ENCODE peak calls at places on chromosomes 1 and 21, in seven cellular contexts. W, X, V, K, S, O and F are unnamed samples.
A peak's percentile ranks its signal among the peaks of the same experiment; 100 is the strongest.

GRCh38 chr1:145720878-145721671 is 1.8 kb downstream of the CD160 start:
- DNase-seq in W (peak; percentile 34), X (peak; percentile 78), V (peak; percentile 51), K (peak; percentile 22), S (peak; percentile 54), O (no peak), F (no peak)

GRCh38 chr21:27759091-27759659 is 792.3 kb upstream of the ADAMTS5 start:
- DNase-seq in W (peak; percentile 26), X (peak; percentile 0), V (no peak), K (no peak), S (no peak), O (no peak), F (peak; percentile 55)

GRCh38 chr21:35345954-35346353 is 296.9 kb upstream of the RUNX1 start:
- DNase-seq in W (no peak), X (no peak), V (no peak), K (peak; percentile 45), S (no peak), O (no peak), F (no peak)

GRCh38 chr1:17979815-17980214 is 127.8 kb upstream of the IGSF21 start:
- DNase-seq in W (no peak), X (no peak), V (no peak), K (no peak), S (no peak), O (no peak), F (no peak)

GRCh38 chr1:36008546-36009197 is 75.2 kb upstream of the TEKT2 start:
- DNase-seq in W (no peak), X (no peak), V (no peak), K (peak; percentile 87), S (peak; percentile 72), O (peak; percentile 2), F (no peak)

GRCh38 chr21:33205476-33205875 is 24.3 kb upstream of the IFNAR2 start:
- DNase-seq in W (no peak), X (no peak), V (no peak), K (no peak), S (no peak), O (no peak), F (no peak)

GRCh38 chr1:50529510-50529909 is 106.3 kb upstream of the DMRTA2 start:
- DNase-seq in W (no peak), X (no peak), V (no peak), K (no peak), S (no peak), O (no peak), F (no peak)

GRCh38 chr1:205199931-205200299 is 11.6 kb downstream of the DSTYK start:
- DNase-seq in W (no peak), X (peak; percentile 29), V (no peak), K (no peak), S (no peak), O (no peak), F (no peak)

GRCh38 chr1:7594714-7595295 is 176.3 kb upstream of the VAMP3 start:
- DNase-seq in W (no peak), X (no peak), V (peak; percentile 8), K (no peak), S (no peak), O (no peak), F (no peak)

GRCh38 chr1:75345538-75346292 is 211.5 kb downstream of the LHX8 start:
- DNase-seq in W (no peak), X (no peak), V (no peak), K (no peak), S (peak; percentile 18), O (no peak), F (no peak)

GRCh38 chr1:21925334-21925940 is 11.7 kb downstream of the HSPG2 start:
- DNase-seq in W (no peak), X (no peak), V (no peak), K (no peak), S (no peak), O (no peak), F (no peak)

GRCh38 chr1:89310976-89311375 is 38.3 kb upstream of the GBP5 start:
- DNase-seq in W (no peak), X (no peak), V (no peak), K (peak; percentile 27), S (no peak), O (no peak), F (no peak)

GRCh38 chr1:100868364-100868995 is 26.2 kb downstream of the EXTL2 start:
- DNase-seq in W (no peak), X (no peak), V (no peak), K (peak; percentile 71), S (peak; percentile 61), O (no peak), F (no peak)